ENCODE peak calls at places on chromosomes 16 and 17, in seven cellular contexts. One of them, this sample, is unnamed.

GRCh38 chr16:64051826-64052225 is 1070.0 kb downstream of the CDH11 start:
- DNase-seq in thoracic aorta: no peak
- DNase-seq in PC-3: peak
- DNase-seq in endothelial cell: peak
- DNase-seq in GM12865: no peak
- DNase-seq in brain microvascular endothelial cell: peak
- DNase-seq in heart right ventricle: no peak
- DNase-seq in this sample: no peak

GRCh38 chr17:28227278-28228108 is 91.5 kb upstream of the TMEM97 start:
- DNase-seq in thoracic aorta: no peak
- DNase-seq in PC-3: peak
- DNase-seq in endothelial cell: peak
- DNase-seq in GM12865: peak
- DNase-seq in brain microvascular endothelial cell: peak
- DNase-seq in heart right ventricle: no peak
- DNase-seq in this sample: no peak

GRCh38 chr17:50518265-50519023 is 10.2 kb downstream of the MYCBPAP start:
- DNase-seq in thoracic aorta: no peak
- DNase-seq in PC-3: no peak
- DNase-seq in endothelial cell: no peak
- DNase-seq in GM12865: no peak
- DNase-seq in brain microvascular endothelial cell: no peak
- DNase-seq in heart right ventricle: no peak
- DNase-seq in this sample: no peak

GRCh38 chr17:61401280-61402072 is 1.8 kb downstream of the TBX2 start:
- DNase-seq in thoracic aorta: no peak
- DNase-seq in PC-3: no peak
- DNase-seq in endothelial cell: no peak
- DNase-seq in GM12865: no peak
- DNase-seq in brain microvascular endothelial cell: no peak
- DNase-seq in heart right ventricle: no peak
- DNase-seq in this sample: no peak

GRCh38 chr17:19470529-19471261 is 59.7 kb downstream of the RNF112 start:
- DNase-seq in thoracic aorta: peak
- DNase-seq in PC-3: no peak
- DNase-seq in endothelial cell: no peak
- DNase-seq in GM12865: no peak
- DNase-seq in brain microvascular endothelial cell: no peak
- DNase-seq in heart right ventricle: peak
- DNase-seq in this sample: no peak

GRCh38 chr17:57697891-57698708 is 47.0 kb downstream of the CCDC182 start:
- DNase-seq in thoracic aorta: no peak
- DNase-seq in PC-3: no peak
- DNase-seq in endothelial cell: no peak
- DNase-seq in GM12865: no peak
- DNase-seq in brain microvascular endothelial cell: no peak
- DNase-seq in heart right ventricle: no peak
- DNase-seq in this sample: no peak

GRCh38 chr17:15377608-15378007 is 36.2 kb upstream of the TEKT3 start:
- DNase-seq in thoracic aorta: no peak
- DNase-seq in PC-3: peak
- DNase-seq in endothelial cell: no peak
- DNase-seq in GM12865: no peak
- DNase-seq in brain microvascular endothelial cell: peak
- DNase-seq in heart right ventricle: no peak
- DNase-seq in this sample: no peak

GRCh38 chr17:78241277-78242023 is 10.0 kb downstream of the TMEM235 start:
- DNase-seq in thoracic aorta: no peak
- DNase-seq in PC-3: peak
- DNase-seq in endothelial cell: no peak
- DNase-seq in GM12865: peak
- DNase-seq in brain microvascular endothelial cell: peak
- DNase-seq in heart right ventricle: no peak
- DNase-seq in this sample: no peak

GRCh38 chr17:16398270-16399267 is 16.8 kb upstream of the TRPV2 start:
- DNase-seq in thoracic aorta: no peak
- DNase-seq in PC-3: peak
- DNase-seq in endothelial cell: peak
- DNase-seq in GM12865: peak
- DNase-seq in brain microvascular endothelial cell: no peak
- DNase-seq in heart right ventricle: no peak
- DNase-seq in this sample: no peak

GRCh38 chr17:66000216-66000615 is 191.7 kb downstream of the CEP112 start:
- DNase-seq in thoracic aorta: no peak
- DNase-seq in PC-3: no peak
- DNase-seq in endothelial cell: no peak
- DNase-seq in GM12865: no peak
- DNase-seq in brain microvascular endothelial cell: no peak
- DNase-seq in heart right ventricle: no peak
- DNase-seq in this sample: no peak

GRCh38 chr17:74512624-74513084 is 18.6 kb downstream of the CD300LB start:
- DNase-seq in thoracic aorta: no peak
- DNase-seq in PC-3: peak
- DNase-seq in endothelial cell: no peak
- DNase-seq in GM12865: peak
- DNase-seq in brain microvascular endothelial cell: no peak
- DNase-seq in heart right ventricle: no peak
- DNase-seq in this sample: peak

GRCh38 chr17:79559111-79559887 is 51.6 kb downstream of the RBFOX3 start:
- DNase-seq in thoracic aorta: no peak
- DNase-seq in PC-3: no peak
- DNase-seq in endothelial cell: no peak
- DNase-seq in GM12865: no peak
- DNase-seq in brain microvascular endothelial cell: no peak
- DNase-seq in heart right ventricle: no peak
- DNase-seq in this sample: no peak

GRCh38 chr16:53695070-53695469 is 8.6 kb downstream of the RPGRIP1L start:
- DNase-seq in thoracic aorta: no peak
- DNase-seq in PC-3: peak
- DNase-seq in endothelial cell: no peak
- DNase-seq in GM12865: no peak
- DNase-seq in brain microvascular endothelial cell: peak
- DNase-seq in heart right ventricle: no peak
- DNase-seq in this sample: no peak

GRCh38 chr17:1967092-1967662 is 58.0 kb downstream of the RTN4RL1 start:
- DNase-seq in thoracic aorta: no peak
- DNase-seq in PC-3: no peak
- DNase-seq in endothelial cell: no peak
- DNase-seq in GM12865: no peak
- DNase-seq in brain microvascular endothelial cell: no peak
- DNase-seq in heart right ventricle: no peak
- DNase-seq in this sample: no peak

GRCh38 chr16:67655363-67655762 is 4.7 kb downstream of the ACD start:
- DNase-seq in thoracic aorta: no peak
- DNase-seq in PC-3: no peak
- DNase-seq in endothelial cell: no peak
- DNase-seq in GM12865: no peak
- DNase-seq in brain microvascular endothelial cell: no peak
- DNase-seq in heart right ventricle: no peak
- DNase-seq in this sample: no peak

GRCh38 chr16:65717006-65717720 is 595.3 kb upstream of the CDH11 start:
- DNase-seq in thoracic aorta: no peak
- DNase-seq in PC-3: no peak
- DNase-seq in endothelial cell: no peak
- DNase-seq in GM12865: peak
- DNase-seq in brain microvascular endothelial cell: no peak
- DNase-seq in heart right ventricle: no peak
- DNase-seq in this sample: no peak

DNA sequence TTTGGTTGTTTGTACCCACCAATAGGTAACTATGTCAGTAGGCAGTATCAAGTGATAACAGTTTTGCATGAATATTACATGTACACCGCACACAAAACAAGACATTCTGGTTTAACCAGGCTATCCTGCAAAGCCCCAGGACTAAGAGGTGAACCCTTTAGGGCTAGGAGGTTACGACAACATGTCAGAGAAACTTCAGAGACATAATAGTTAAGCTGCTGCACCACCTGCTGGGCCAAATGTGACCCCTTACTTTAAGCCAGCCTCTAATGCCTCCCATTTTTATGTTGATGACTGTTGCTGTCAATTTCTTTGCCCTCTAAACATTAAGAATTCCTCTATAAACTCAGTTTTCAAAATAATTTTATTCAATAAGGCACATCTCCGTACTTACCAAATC is 15.4 kb downstream of the SRP68 start:
- DNase-seq in thoracic aorta: no peak
- DNase-seq in PC-3: no peak
- DNase-seq in endothelial cell: no peak
- DNase-seq in GM12865: no peak
- DNase-seq in brain microvascular endothelial cell: no peak
- DNase-seq in heart right ventricle: no peak
- DNase-seq in this sample: no peak
- TF ChIP-seq CTCF in thoracic aorta: no peak
- TF ChIP-seq CTCF in PC-3: peak
- TF ChIP-seq CTCF in endothelial cell: no peak
- TF ChIP-seq CTCF in GM12865: no peak
- TF ChIP-seq CTCF in brain microvascular endothelial cell: no peak
- TF ChIP-seq CTCF in heart right ventricle: no peak
- TF ChIP-seq CTCF in this sample: no peak

GRCh38 chr16:557463-558297 is 2.5 kb upstream of the PRR35 start:
- DNase-seq in thoracic aorta: no peak
- DNase-seq in PC-3: no peak
- DNase-seq in endothelial cell: no peak
- DNase-seq in GM12865: no peak
- DNase-seq in brain microvascular endothelial cell: no peak
- DNase-seq in heart right ventricle: no peak
- DNase-seq in this sample: no peak

GRCh38 chr16:554640-555413 is 5.4 kb upstream of the PRR35 start:
- DNase-seq in thoracic aorta: no peak
- DNase-seq in PC-3: no peak
- DNase-seq in endothelial cell: no peak
- DNase-seq in GM12865: no peak
- DNase-seq in brain microvascular endothelial cell: no peak
- DNase-seq in heart right ventricle: no peak
- DNase-seq in this sample: no peak

GRCh38 chr16:554297-554621 is 5.9 kb upstream of the PRR35 start:
- DNase-seq in thoracic aorta: no peak
- DNase-seq in PC-3: no peak
- DNase-seq in endothelial cell: no peak
- DNase-seq in GM12865: no peak
- DNase-seq in brain microvascular endothelial cell: no peak
- DNase-seq in heart right ventricle: no peak
- DNase-seq in this sample: no peak

GRCh38 chr16:556479-557173 is 3.6 kb upstream of the PRR35 start:
- DNase-seq in thoracic aorta: no peak
- DNase-seq in PC-3: no peak
- DNase-seq in endothelial cell: no peak
- DNase-seq in GM12865: no peak
- DNase-seq in brain microvascular endothelial cell: no peak
- DNase-seq in heart right ventricle: no peak
- DNase-seq in this sample: no peak

GRCh38 chr16:555528-556478 is 4.4 kb upstream of the PRR35 start:
- DNase-seq in thoracic aorta: no peak
- DNase-seq in PC-3: no peak
- DNase-seq in endothelial cell: no peak
- DNase-seq in GM12865: no peak
- DNase-seq in brain microvascular endothelial cell: no peak
- DNase-seq in heart right ventricle: no peak
- DNase-seq in this sample: no peak
- TF ChIP-seq CTCF in thoracic aorta: no peak
- TF ChIP-seq CTCF in PC-3: no peak
- TF ChIP-seq CTCF in endothelial cell: no peak
- TF ChIP-seq CTCF in GM12865: no peak
- TF ChIP-seq CTCF in brain microvascular endothelial cell: peak
- TF ChIP-seq CTCF in heart right ventricle: no peak
- TF ChIP-seq CTCF in this sample: no peak

DNA sequence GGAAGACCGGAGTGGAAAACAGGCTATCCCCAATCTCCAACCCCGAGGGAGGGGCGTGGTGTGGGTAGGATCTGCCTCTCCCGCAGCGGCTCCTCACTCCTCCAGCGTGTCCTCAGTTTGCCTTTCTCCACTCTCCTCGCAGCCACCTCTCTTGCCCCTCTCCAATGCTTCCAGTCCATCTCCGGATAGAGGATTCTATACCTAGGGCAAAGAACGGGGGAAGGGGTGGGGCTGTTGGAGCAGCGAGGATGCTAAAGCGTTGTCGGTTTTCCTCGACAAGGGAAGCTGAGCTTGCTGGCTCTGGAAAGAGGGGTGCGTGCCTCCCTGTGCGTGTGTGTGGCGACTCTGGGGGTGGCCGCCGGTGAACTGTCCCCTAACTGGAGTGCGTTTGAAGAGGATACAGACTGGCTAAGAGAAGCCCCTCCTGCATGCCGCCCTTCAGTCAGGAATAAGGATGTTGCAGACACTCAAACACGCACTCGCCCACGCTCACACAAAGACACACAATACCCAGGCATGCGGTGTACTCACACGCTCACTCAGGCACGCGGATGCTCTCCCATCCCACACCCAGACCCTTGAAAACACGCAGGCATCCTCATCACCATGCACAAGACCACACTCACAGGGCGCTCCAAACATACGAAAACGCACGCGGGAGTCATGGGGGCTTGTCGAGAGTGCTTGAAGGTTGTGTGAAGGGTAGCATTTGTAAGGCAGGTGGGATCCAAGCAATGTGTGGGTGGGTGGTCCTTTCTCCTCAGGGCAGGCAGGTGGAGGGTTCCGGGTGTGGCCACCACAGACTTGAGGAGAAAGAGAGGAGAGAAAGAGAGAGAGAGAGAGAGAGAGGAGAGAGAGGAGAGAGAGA is 633 bp upstream of the GPR139 start:
- DNase-seq in thoracic aorta: no peak
- DNase-seq in PC-3: no peak
- DNase-seq in endothelial cell: peak
- DNase-seq in GM12865: no peak
- DNase-seq in brain microvascular endothelial cell: no peak
- DNase-seq in heart right ventricle: no peak
- DNase-seq in this sample: no peak
- TF ChIP-seq CTCF in thoracic aorta: no peak
- TF ChIP-seq CTCF in PC-3: no peak
- TF ChIP-seq CTCF in endothelial cell: no peak
- TF ChIP-seq CTCF in GM12865: no peak
- TF ChIP-seq CTCF in brain microvascular endothelial cell: no peak
- TF ChIP-seq CTCF in heart right ventricle: no peak
- TF ChIP-seq CTCF in this sample: no peak

GRCh38 chr17:4812690-4813089 is 5.7 kb downstream of the PLD2 start:
- DNase-seq in thoracic aorta: no peak
- DNase-seq in PC-3: no peak
- DNase-seq in endothelial cell: no peak
- DNase-seq in GM12865: no peak
- DNase-seq in brain microvascular endothelial cell: no peak
- DNase-seq in heart right ventricle: no peak
- DNase-seq in this sample: no peak

GRCh38 chr17:4818276-4818675 is 11.3 kb downstream of the PLD2 start:
- DNase-seq in thoracic aorta: no peak
- DNase-seq in PC-3: no peak
- DNase-seq in endothelial cell: no peak
- DNase-seq in GM12865: no peak
- DNase-seq in brain microvascular endothelial cell: no peak
- DNase-seq in heart right ventricle: no peak
- DNase-seq in this sample: no peak

GRCh38 chr17:4816826-4817225 is 9.9 kb downstream of the PLD2 start:
- DNase-seq in thoracic aorta: no peak
- DNase-seq in PC-3: no peak
- DNase-seq in endothelial cell: no peak
- DNase-seq in GM12865: no peak
- DNase-seq in brain microvascular endothelial cell: no peak
- DNase-seq in heart right ventricle: no peak
- DNase-seq in this sample: no peak

GRCh38 chr17:4811471-4811870 is 4.5 kb downstream of the PLD2 start:
- DNase-seq in thoracic aorta: no peak
- DNase-seq in PC-3: no peak
- DNase-seq in endothelial cell: no peak
- DNase-seq in GM12865: no peak
- DNase-seq in brain microvascular endothelial cell: no peak
- DNase-seq in heart right ventricle: no peak
- DNase-seq in this sample: no peak

GRCh38 chr17:4815043-4815675 is 8.2 kb downstream of the PLD2 start:
- DNase-seq in thoracic aorta: no peak
- DNase-seq in PC-3: no peak
- DNase-seq in endothelial cell: no peak
- DNase-seq in GM12865: no peak
- DNase-seq in brain microvascular endothelial cell: no peak
- DNase-seq in heart right ventricle: no peak
- DNase-seq in this sample: no peak
- TF ChIP-seq CTCF in thoracic aorta: no peak
- TF ChIP-seq CTCF in PC-3: peak
- TF ChIP-seq CTCF in endothelial cell: no peak
- TF ChIP-seq CTCF in GM12865: peak
- TF ChIP-seq CTCF in brain microvascular endothelial cell: peak
- TF ChIP-seq CTCF in heart right ventricle: no peak
- TF ChIP-seq CTCF in this sample: no peak